ENCODE peak calls at places on chromosome 5, in ten cellular contexts. One of them, this sample, is unnamed.

GRCh38 chr5:139669681-139670368 is 21.7 kb downstream of the CXXC5 start:
- DNase-seq in HL-60: peak
- DNase-seq in HCT116: no peak
- DNase-seq in stomach: peak
- DNase-seq in H1: no peak
- DNase-seq in sigmoid colon: no peak
- DNase-seq in esophagus muscularis mucosa: no peak
- DNase-seq in suprapubic skin: no peak
- DNase-seq in transverse colon: peak
- DNase-seq in breast epithelium: no peak
- DNase-seq in this sample: peak

GRCh38 chr5:82054004-82054710 is 82.3 kb downstream of the ATG10 start:
- DNase-seq in HL-60: no peak
- DNase-seq in HCT116: no peak
- DNase-seq in stomach: no peak
- DNase-seq in H1: no peak
- DNase-seq in sigmoid colon: no peak
- DNase-seq in esophagus muscularis mucosa: no peak
- DNase-seq in suprapubic skin: no peak
- DNase-seq in transverse colon: no peak
- DNase-seq in breast epithelium: no peak
- DNase-seq in this sample: no peak

GRCh38 chr5:179409806-179410205 is 64.5 kb upstream of the ADAMTS2 start:
- DNase-seq in HL-60: no peak
- DNase-seq in HCT116: no peak
- DNase-seq in stomach: no peak
- DNase-seq in H1: no peak
- DNase-seq in sigmoid colon: no peak
- DNase-seq in esophagus muscularis mucosa: peak
- DNase-seq in suprapubic skin: peak
- DNase-seq in transverse colon: no peak
- DNase-seq in breast epithelium: no peak
- DNase-seq in this sample: no peak

GRCh38 chr5:137611926-137612435 is 112.9 kb upstream of the SPOCK1 start:
- DNase-seq in HL-60: no peak
- DNase-seq in HCT116: no peak
- DNase-seq in stomach: no peak
- DNase-seq in H1: no peak
- DNase-seq in sigmoid colon: no peak
- DNase-seq in esophagus muscularis mucosa: no peak
- DNase-seq in suprapubic skin: no peak
- DNase-seq in transverse colon: no peak
- DNase-seq in breast epithelium: no peak
- DNase-seq in this sample: no peak

GRCh38 chr5:44952376-44952775 is 143.6 kb downstream of the MRPS30 start:
- DNase-seq in HL-60: peak
- DNase-seq in HCT116: peak
- DNase-seq in stomach: no peak
- DNase-seq in H1: no peak
- DNase-seq in sigmoid colon: no peak
- DNase-seq in esophagus muscularis mucosa: no peak
- DNase-seq in suprapubic skin: no peak
- DNase-seq in transverse colon: no peak
- DNase-seq in breast epithelium: no peak
- DNase-seq in this sample: no peak

GRCh38 chr5:40879163-40879942 is 29.9 kb upstream of the C7 start:
- DNase-seq in HL-60: no peak
- DNase-seq in HCT116: peak
- DNase-seq in stomach: no peak
- DNase-seq in H1: no peak
- DNase-seq in sigmoid colon: no peak
- DNase-seq in esophagus muscularis mucosa: no peak
- DNase-seq in suprapubic skin: no peak
- DNase-seq in transverse colon: no peak
- DNase-seq in breast epithelium: no peak
- DNase-seq in this sample: no peak

GRCh38 chr5:1931590-1932138 is 48.9 kb upstream of the IRX4 start:
- DNase-seq in HL-60: no peak
- DNase-seq in HCT116: no peak
- DNase-seq in stomach: peak
- DNase-seq in H1: no peak
- DNase-seq in sigmoid colon: peak
- DNase-seq in esophagus muscularis mucosa: no peak
- DNase-seq in suprapubic skin: peak
- DNase-seq in transverse colon: peak
- DNase-seq in breast epithelium: peak
- DNase-seq in this sample: no peak

GRCh38 chr5:129241755-129242154 is 147.2 kb downstream of the ISOC1 start:
- DNase-seq in HL-60: no peak
- DNase-seq in HCT116: no peak
- DNase-seq in stomach: no peak
- DNase-seq in H1: no peak
- DNase-seq in sigmoid colon: no peak
- DNase-seq in esophagus muscularis mucosa: no peak
- DNase-seq in suprapubic skin: no peak
- DNase-seq in transverse colon: no peak
- DNase-seq in breast epithelium: no peak
- DNase-seq in this sample: no peak

GRCh38 chr5:72036951-72037350 is 70.3 kb upstream of the MAP1B start:
- DNase-seq in HL-60: no peak
- DNase-seq in HCT116: no peak
- DNase-seq in stomach: no peak
- DNase-seq in H1: no peak
- DNase-seq in sigmoid colon: no peak
- DNase-seq in esophagus muscularis mucosa: no peak
- DNase-seq in suprapubic skin: no peak
- DNase-seq in transverse colon: no peak
- DNase-seq in breast epithelium: no peak
- DNase-seq in this sample: no peak

GRCh38 chr5:151568036-151568435 is 23.1 kb downstream of the FAT2 start:
- DNase-seq in HL-60: no peak
- DNase-seq in HCT116: no peak
- DNase-seq in stomach: no peak
- DNase-seq in H1: no peak
- DNase-seq in sigmoid colon: no peak
- DNase-seq in esophagus muscularis mucosa: no peak
- DNase-seq in suprapubic skin: no peak
- DNase-seq in transverse colon: no peak
- DNase-seq in breast epithelium: no peak
- DNase-seq in this sample: no peak

GRCh38 chr5:71681282-71681681 is 37.8 kb upstream of the CARTPT start:
- DNase-seq in HL-60: no peak
- DNase-seq in HCT116: no peak
- DNase-seq in stomach: no peak
- DNase-seq in H1: no peak
- DNase-seq in sigmoid colon: no peak
- DNase-seq in esophagus muscularis mucosa: no peak
- DNase-seq in suprapubic skin: no peak
- DNase-seq in transverse colon: no peak
- DNase-seq in breast epithelium: peak
- DNase-seq in this sample: no peak

GRCh38 chr5:169803077-169803981 is 166.3 kb downstream of the DOCK2 start:
- DNase-seq in HL-60: peak
- DNase-seq in HCT116: no peak
- DNase-seq in stomach: no peak
- DNase-seq in H1: no peak
- DNase-seq in sigmoid colon: peak
- DNase-seq in esophagus muscularis mucosa: peak
- DNase-seq in suprapubic skin: no peak
- DNase-seq in transverse colon: peak
- DNase-seq in breast epithelium: no peak
- DNase-seq in this sample: no peak

GRCh38 chr5:78320461-78320860 is 26.0 kb upstream of the AP3B1 start:
- DNase-seq in HL-60: no peak
- DNase-seq in HCT116: peak
- DNase-seq in stomach: no peak
- DNase-seq in H1: no peak
- DNase-seq in sigmoid colon: no peak
- DNase-seq in esophagus muscularis mucosa: no peak
- DNase-seq in suprapubic skin: no peak
- DNase-seq in transverse colon: no peak
- DNase-seq in breast epithelium: no peak
- DNase-seq in this sample: no peak

GRCh38 chr5:163347671-163348070 is 89.7 kb upstream of the CCNG1 start:
- DNase-seq in HL-60: peak
- DNase-seq in HCT116: peak
- DNase-seq in stomach: peak
- DNase-seq in H1: peak
- DNase-seq in sigmoid colon: no peak
- DNase-seq in esophagus muscularis mucosa: no peak
- DNase-seq in suprapubic skin: no peak
- DNase-seq in transverse colon: peak
- DNase-seq in breast epithelium: peak
- DNase-seq in this sample: no peak

GRCh38 chr5:145479271-145479670 is 355.9 kb downstream of the PRELID2 start:
- DNase-seq in HL-60: no peak
- DNase-seq in HCT116: no peak
- DNase-seq in stomach: no peak
- DNase-seq in H1: no peak
- DNase-seq in sigmoid colon: no peak
- DNase-seq in esophagus muscularis mucosa: no peak
- DNase-seq in suprapubic skin: no peak
- DNase-seq in transverse colon: no peak
- DNase-seq in breast epithelium: no peak
- DNase-seq in this sample: no peak

GRCh38 chr5:73311291-73312110 is 137.1 kb downstream of the FOXD1 start:
- DNase-seq in HL-60: no peak
- DNase-seq in HCT116: no peak
- DNase-seq in stomach: no peak
- DNase-seq in H1: no peak
- DNase-seq in sigmoid colon: no peak
- DNase-seq in esophagus muscularis mucosa: no peak
- DNase-seq in suprapubic skin: no peak
- DNase-seq in transverse colon: no peak
- DNase-seq in breast epithelium: peak
- DNase-seq in this sample: no peak
- H3K4me3 ChIP-seq in HL-60: no peak
- H3K4me3 ChIP-seq in HCT116: no peak
- H3K4me3 ChIP-seq in stomach: no peak
- H3K4me3 ChIP-seq in H1: peak
- H3K4me3 ChIP-seq in sigmoid colon: no peak
- H3K4me3 ChIP-seq in esophagus muscularis mucosa: peak
- H3K4me3 ChIP-seq in suprapubic skin: peak
- H3K4me3 ChIP-seq in transverse colon: no peak
- H3K4me3 ChIP-seq in breast epithelium: peak
- H3K4me3 ChIP-seq in this sample: no peak

DNA sequence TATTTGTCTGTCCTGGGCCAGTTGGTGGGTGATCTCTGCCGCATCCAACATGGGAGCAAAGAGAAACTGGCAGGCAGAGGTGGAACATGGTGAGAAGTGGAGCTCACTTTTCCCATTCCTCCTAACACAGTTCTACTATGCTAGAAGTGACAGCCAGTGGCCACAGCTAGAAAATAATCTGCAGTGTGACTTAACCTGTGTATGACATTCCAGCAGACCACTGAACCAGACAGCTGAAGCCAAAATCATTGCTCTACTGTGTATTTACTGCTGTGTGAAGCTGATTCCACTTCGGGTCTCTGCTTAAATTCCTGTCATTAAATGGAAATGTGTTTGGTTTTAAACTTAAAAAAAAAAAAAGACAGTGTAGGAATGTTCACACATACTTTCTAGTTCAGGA is 523.0 kb downstream of the MTRR start:
- DNase-seq in HL-60: no peak
- DNase-seq in HCT116: no peak
- DNase-seq in stomach: no peak
- DNase-seq in H1: no peak
- DNase-seq in sigmoid colon: no peak
- DNase-seq in esophagus muscularis mucosa: no peak
- DNase-seq in suprapubic skin: no peak
- DNase-seq in transverse colon: no peak
- DNase-seq in breast epithelium: no peak
- DNase-seq in this sample: no peak
- TF ChIP-seq POLR2AphosphoS5 in HL-60: no peak
- TF ChIP-seq POLR2AphosphoS5 in HCT116: no peak
- TF ChIP-seq POLR2AphosphoS5 in stomach: no peak
- TF ChIP-seq POLR2AphosphoS5 in H1: no peak
- TF ChIP-seq POLR2AphosphoS5 in sigmoid colon: no peak
- TF ChIP-seq POLR2AphosphoS5 in esophagus muscularis mucosa: no peak
- TF ChIP-seq POLR2AphosphoS5 in suprapubic skin: no peak
- TF ChIP-seq POLR2AphosphoS5 in transverse colon: no peak
- TF ChIP-seq POLR2AphosphoS5 in breast epithelium: no peak
- TF ChIP-seq POLR2AphosphoS5 in this sample: no peak

DNA sequence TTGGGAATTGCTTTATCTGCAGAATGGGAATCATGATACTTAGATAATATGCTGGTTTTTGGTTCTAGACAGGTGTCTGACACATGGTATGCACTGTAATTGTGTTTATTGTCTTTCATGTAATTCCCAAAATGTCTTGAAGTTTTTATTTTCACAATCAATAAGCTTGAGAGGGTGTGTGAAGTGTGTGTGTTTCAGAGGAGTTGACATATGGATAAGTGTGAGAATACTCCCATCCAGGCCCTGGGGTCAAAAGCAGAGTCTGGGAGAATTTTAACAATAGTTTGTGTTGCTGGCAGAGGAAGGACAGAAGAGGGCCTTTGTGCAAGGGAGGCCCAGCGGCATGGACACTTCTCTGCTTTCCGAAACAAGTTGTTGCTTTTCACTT is 8.4 kb downstream of the PRDM6 start:
- DNase-seq in HL-60: no peak
- DNase-seq in HCT116: no peak
- DNase-seq in stomach: no peak
- DNase-seq in H1: no peak
- DNase-seq in sigmoid colon: no peak
- DNase-seq in esophagus muscularis mucosa: no peak
- DNase-seq in suprapubic skin: no peak
- DNase-seq in transverse colon: no peak
- DNase-seq in breast epithelium: no peak
- DNase-seq in this sample: no peak
- H3K4me3 ChIP-seq in HL-60: no peak
- H3K4me3 ChIP-seq in HCT116: no peak
- H3K4me3 ChIP-seq in stomach: no peak
- H3K4me3 ChIP-seq in H1: peak
- H3K4me3 ChIP-seq in sigmoid colon: no peak
- H3K4me3 ChIP-seq in esophagus muscularis mucosa: no peak
- H3K4me3 ChIP-seq in suprapubic skin: no peak
- H3K4me3 ChIP-seq in transverse colon: no peak
- H3K4me3 ChIP-seq in breast epithelium: no peak
- H3K4me3 ChIP-seq in this sample: no peak

GRCh38 chr5:125011982-125012381 is 265.5 kb upstream of the ZNF608 start:
- DNase-seq in HL-60: no peak
- DNase-seq in HCT116: no peak
- DNase-seq in stomach: no peak
- DNase-seq in H1: no peak
- DNase-seq in sigmoid colon: no peak
- DNase-seq in esophagus muscularis mucosa: no peak
- DNase-seq in suprapubic skin: no peak
- DNase-seq in transverse colon: no peak
- DNase-seq in breast epithelium: no peak
- DNase-seq in this sample: no peak
- TF ChIP-seq POLR2AphosphoS5 in HL-60: no peak
- TF ChIP-seq POLR2AphosphoS5 in HCT116: no peak
- TF ChIP-seq POLR2AphosphoS5 in stomach: no peak
- TF ChIP-seq POLR2AphosphoS5 in H1: no peak
- TF ChIP-seq POLR2AphosphoS5 in sigmoid colon: no peak
- TF ChIP-seq POLR2AphosphoS5 in esophagus muscularis mucosa: no peak
- TF ChIP-seq POLR2AphosphoS5 in suprapubic skin: no peak
- TF ChIP-seq POLR2AphosphoS5 in transverse colon: no peak
- TF ChIP-seq POLR2AphosphoS5 in breast epithelium: no peak
- TF ChIP-seq POLR2AphosphoS5 in this sample: no peak